ENCODE peak calls at places on chromosome 18, in seven cellular contexts. One of them, this sample, is unnamed.

GRCh38 chr18:23964282-23965238 is 50.0 kb upstream of the TTC39C start:
- DNase-seq in mammary epithelial cell: no peak
- DNase-seq in mucosa of descending colon: peak; percentile 71
- DNase-seq in kidney: no peak
- DNase-seq in astrocyte of the cerebellum: no peak
- DNase-seq in endodermal cell: no peak
- DNase-seq in progenitor cell of endocrine pancreas: no peak
- DNase-seq in this sample: no peak

GRCh38 chr18:56028514-56028913 is 440.5 kb upstream of the TCF4 start:
- DNase-seq in mammary epithelial cell: peak; percentile 65
- DNase-seq in astrocyte of the cerebellum: peak; percentile 23
- DNase-seq in kidney: no peak
- DNase-seq in progenitor cell of endocrine pancreas: no peak
- DNase-seq in mucosa of descending colon: no peak
- DNase-seq in endodermal cell: no peak
- DNase-seq in this sample: no peak

GRCh38 chr18:24656571-24656971 is 196.1 kb downstream of the HRH4 start:
- DNase-seq in kidney: no peak
- DNase-seq in astrocyte of the cerebellum: no peak
- DNase-seq in mucosa of descending colon: no peak
- DNase-seq in endodermal cell: no peak
- DNase-seq in mammary epithelial cell: peak; percentile 76
- DNase-seq in progenitor cell of endocrine pancreas: no peak
- DNase-seq in this sample: peak; percentile 45

GRCh38 chr18:4250141-4250540 is 205.0 kb downstream of the DLGAP1 start:
- DNase-seq in astrocyte of the cerebellum: no peak
- DNase-seq in endodermal cell: no peak
- DNase-seq in kidney: no peak
- DNase-seq in progenitor cell of endocrine pancreas: no peak
- DNase-seq in mucosa of descending colon: no peak
- DNase-seq in mammary epithelial cell: no peak
- DNase-seq in this sample: no peak

GRCh38 chr18:61606759-61607158 is 273.5 kb downstream of the CDH20 start:
- DNase-seq in progenitor cell of endocrine pancreas: no peak
- DNase-seq in astrocyte of the cerebellum: peak; percentile 71
- DNase-seq in endodermal cell: peak; percentile 93
- DNase-seq in kidney: peak; percentile 90
- DNase-seq in mucosa of descending colon: peak; percentile 37
- DNase-seq in mammary epithelial cell: peak; percentile 89
- DNase-seq in this sample: peak; percentile 68

GRCh38 chr18:3864669-3865298 is 414.8 kb downstream of the TGIF1 start:
- DNase-seq in endodermal cell: no peak
- DNase-seq in mammary epithelial cell: no peak
- DNase-seq in kidney: no peak
- DNase-seq in astrocyte of the cerebellum: no peak
- DNase-seq in mucosa of descending colon: no peak
- DNase-seq in progenitor cell of endocrine pancreas: no peak
- DNase-seq in this sample: no peak

GRCh38 chr18:53625997-53626599 is 598.4 kb downstream of the MBD2 start:
- DNase-seq in astrocyte of the cerebellum: no peak
- DNase-seq in mucosa of descending colon: no peak
- DNase-seq in progenitor cell of endocrine pancreas: no peak
- DNase-seq in mammary epithelial cell: no peak
- DNase-seq in endodermal cell: peak; percentile 43
- DNase-seq in kidney: peak; percentile 60
- DNase-seq in this sample: no peak

GRCh38 chr18:44803019-44803650 is 122.4 kb downstream of the SETBP1 start:
- DNase-seq in astrocyte of the cerebellum: no peak
- DNase-seq in kidney: peak; percentile 75
- DNase-seq in mucosa of descending colon: peak; percentile 83
- DNase-seq in progenitor cell of endocrine pancreas: no peak
- DNase-seq in endodermal cell: peak; percentile 49
- DNase-seq in mammary epithelial cell: no peak
- DNase-seq in this sample: peak; percentile 4

GRCh38 chr18:62183578-62184195 is 3.2 kb downstream of the PIGN start:
- DNase-seq in kidney: no peak
- DNase-seq in astrocyte of the cerebellum: peak; percentile 59
- DNase-seq in progenitor cell of endocrine pancreas: no peak
- DNase-seq in endodermal cell: peak; percentile 49
- DNase-seq in mammary epithelial cell: peak; percentile 40
- DNase-seq in mucosa of descending colon: peak; percentile 76
- DNase-seq in this sample: peak; percentile 10

GRCh38 chr18:30743033-30743432 is 299.5 kb downstream of the DSC3 start:
- DNase-seq in astrocyte of the cerebellum: no peak
- DNase-seq in mucosa of descending colon: no peak
- DNase-seq in mammary epithelial cell: no peak
- DNase-seq in progenitor cell of endocrine pancreas: no peak
- DNase-seq in endodermal cell: no peak
- DNase-seq in kidney: no peak
- DNase-seq in this sample: no peak

GRCh38 chr18:39841133-39842041 is 2113.6 kb upstream of the PIK3C3 start:
- DNase-seq in mammary epithelial cell: peak; percentile 63
- DNase-seq in astrocyte of the cerebellum: peak; percentile 55
- DNase-seq in mucosa of descending colon: peak; percentile 38
- DNase-seq in kidney: peak; percentile 80
- DNase-seq in progenitor cell of endocrine pancreas: peak; percentile 20
- DNase-seq in endodermal cell: peak; percentile 89
- DNase-seq in this sample: peak; percentile 27

GRCh38 chr18:57437433-57437781 is 2.2 kb downstream of the ONECUT2 start:
- DNase-seq in endodermal cell: peak; percentile 86
- DNase-seq in progenitor cell of endocrine pancreas: peak; percentile 16
- DNase-seq in kidney: peak; percentile 45
- DNase-seq in mucosa of descending colon: no peak
- DNase-seq in mammary epithelial cell: no peak
- DNase-seq in astrocyte of the cerebellum: no peak
- DNase-seq in this sample: no peak

GRCh38 chr18:52991246-52991645 is 651.2 kb downstream of the DCC start:
- DNase-seq in mammary epithelial cell: no peak
- DNase-seq in astrocyte of the cerebellum: no peak
- DNase-seq in endodermal cell: no peak
- DNase-seq in kidney: no peak
- DNase-seq in mucosa of descending colon: no peak
- DNase-seq in progenitor cell of endocrine pancreas: no peak
- DNase-seq in this sample: no peak

GRCh38 chr18:25144835-25145234 is 207.1 kb downstream of the ZNF521 start:
- DNase-seq in kidney: no peak
- DNase-seq in progenitor cell of endocrine pancreas: no peak
- DNase-seq in mammary epithelial cell: peak; percentile 56
- DNase-seq in endodermal cell: no peak
- DNase-seq in astrocyte of the cerebellum: peak; percentile 73
- DNase-seq in mucosa of descending colon: no peak
- DNase-seq in this sample: peak; percentile 67

GRCh38 chr18:66393463-66393862 is 210.4 kb downstream of the CDH19 start:
- DNase-seq in kidney: no peak
- DNase-seq in astrocyte of the cerebellum: no peak
- DNase-seq in mucosa of descending colon: no peak
- DNase-seq in mammary epithelial cell: no peak
- DNase-seq in endodermal cell: no peak
- DNase-seq in progenitor cell of endocrine pancreas: no peak
- DNase-seq in this sample: no peak

DNA sequence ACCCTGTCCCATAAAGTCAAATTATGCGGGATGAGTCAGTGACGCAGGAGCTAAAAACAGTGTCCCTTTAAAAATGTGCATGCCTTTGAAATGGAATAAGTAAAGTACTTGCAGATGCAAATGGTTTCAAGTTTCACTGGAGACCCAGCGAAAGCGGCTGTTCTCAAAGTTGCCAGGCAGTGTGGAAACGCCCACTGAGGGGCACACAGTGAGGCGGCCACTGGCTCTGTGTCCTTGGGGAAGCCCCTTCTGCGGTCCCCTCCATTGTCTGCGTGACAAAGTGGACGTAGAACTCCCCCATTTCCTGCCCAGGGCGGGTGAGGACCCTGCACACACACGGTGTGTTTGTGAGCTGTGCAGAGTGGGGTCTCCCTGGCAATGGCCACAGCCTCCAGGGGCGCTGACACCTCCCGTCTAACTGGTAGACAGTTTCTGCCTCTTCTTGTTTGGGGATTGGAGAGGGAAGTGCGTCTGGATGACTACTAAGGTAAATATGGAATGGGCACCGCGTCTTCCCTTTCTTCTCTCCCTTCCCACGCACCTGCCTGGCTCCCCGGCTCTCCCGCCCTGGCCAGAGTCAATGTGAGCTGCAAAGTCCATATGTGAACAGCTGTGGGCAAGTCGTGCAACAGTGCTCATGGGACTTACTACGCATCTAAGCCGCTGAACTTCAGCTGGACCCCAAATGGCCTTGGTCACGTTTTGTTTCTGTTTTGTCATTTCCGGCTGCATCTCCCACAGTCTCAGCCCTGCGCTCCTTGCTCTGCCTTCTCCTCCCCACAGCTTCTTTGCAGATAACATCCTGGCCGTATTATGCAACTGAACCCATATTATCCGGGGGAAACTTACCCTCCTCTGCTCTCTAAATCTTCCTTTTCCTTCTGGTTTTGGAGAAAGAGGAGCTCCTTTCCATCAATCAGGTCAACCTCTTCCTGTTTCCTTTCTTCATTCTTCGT is 33.7 kb upstream of the ZNF516 start:
- DNase-seq in mammary epithelial cell: peak; percentile 28
- DNase-seq in mucosa of descending colon: peak; percentile 40
- DNase-seq in astrocyte of the cerebellum: no peak
- DNase-seq in endodermal cell: peak; percentile 64
- DNase-seq in kidney: peak; percentile 79
- DNase-seq in progenitor cell of endocrine pancreas: no peak
- DNase-seq in this sample: peak; percentile 55
- TF ChIP-seq CTCF in mammary epithelial cell: peak; percentile 26
- TF ChIP-seq CTCF in mucosa of descending colon: no peak
- TF ChIP-seq CTCF in astrocyte of the cerebellum: no peak
- TF ChIP-seq CTCF in endodermal cell: peak; percentile 48
- TF ChIP-seq CTCF in kidney: no peak
- TF ChIP-seq CTCF in progenitor cell of endocrine pancreas: peak; percentile 27
- TF ChIP-seq CTCF in this sample: peak; percentile 32

GRCh38 chr18:76866631-76867030 is 44.3 kb downstream of the ZNF236 start:
- DNase-seq in progenitor cell of endocrine pancreas: no peak
- DNase-seq in endodermal cell: no peak
- DNase-seq in mucosa of descending colon: no peak
- DNase-seq in mammary epithelial cell: no peak
- DNase-seq in astrocyte of the cerebellum: no peak
- DNase-seq in kidney: no peak
- DNase-seq in this sample: no peak
- TF ChIP-seq CTCF in progenitor cell of endocrine pancreas: no peak
- TF ChIP-seq CTCF in endodermal cell: no peak
- TF ChIP-seq CTCF in mucosa of descending colon: no peak
- TF ChIP-seq CTCF in mammary epithelial cell: no peak
- TF ChIP-seq CTCF in astrocyte of the cerebellum: no peak
- TF ChIP-seq CTCF in kidney: no peak
- TF ChIP-seq CTCF in this sample: no peak

GRCh38 chr18:37302519-37302918 is 263.1 kb downstream of the CELF4 start:
- DNase-seq in progenitor cell of endocrine pancreas: no peak
- DNase-seq in kidney: no peak
- DNase-seq in mammary epithelial cell: no peak
- DNase-seq in mucosa of descending colon: no peak
- DNase-seq in astrocyte of the cerebellum: no peak
- DNase-seq in endodermal cell: no peak
- DNase-seq in this sample: no peak
- TF ChIP-seq CTCF in progenitor cell of endocrine pancreas: no peak
- TF ChIP-seq CTCF in kidney: no peak
- TF ChIP-seq CTCF in mammary epithelial cell: no peak
- TF ChIP-seq CTCF in mucosa of descending colon: no peak
- TF ChIP-seq CTCF in astrocyte of the cerebellum: no peak
- TF ChIP-seq CTCF in endodermal cell: no peak
- TF ChIP-seq CTCF in this sample: no peak

DNA sequence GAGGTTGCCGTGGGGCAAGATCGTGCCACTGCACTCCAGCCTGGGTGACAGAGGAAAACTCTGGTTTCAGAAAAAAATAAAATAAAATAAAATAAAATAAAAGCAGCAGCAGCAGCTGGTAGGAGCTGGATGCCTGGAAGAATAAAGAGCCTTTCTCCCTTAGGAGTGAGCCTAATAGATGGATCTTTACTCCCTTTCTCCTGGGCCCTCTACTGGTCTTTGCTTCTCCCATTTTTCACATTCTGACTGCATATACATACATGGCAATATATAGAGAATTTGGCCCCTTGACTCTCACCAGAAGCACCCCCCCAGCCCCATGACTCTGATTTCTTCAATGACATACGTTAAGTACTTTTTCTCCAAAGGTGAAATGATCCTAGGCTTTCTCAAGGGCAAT is 9.8 kb upstream of the MALT1 start:
- DNase-seq in astrocyte of the cerebellum: no peak
- DNase-seq in mucosa of descending colon: no peak
- DNase-seq in mammary epithelial cell: no peak
- DNase-seq in endodermal cell: no peak
- DNase-seq in kidney: no peak
- DNase-seq in progenitor cell of endocrine pancreas: no peak
- DNase-seq in this sample: no peak
- TF ChIP-seq CTCF in astrocyte of the cerebellum: peak; percentile 50
- TF ChIP-seq CTCF in mucosa of descending colon: no peak
- TF ChIP-seq CTCF in mammary epithelial cell: peak; percentile 46
- TF ChIP-seq CTCF in endodermal cell: peak; percentile 71
- TF ChIP-seq CTCF in kidney: peak; percentile 7
- TF ChIP-seq CTCF in progenitor cell of endocrine pancreas: no peak
- TF ChIP-seq CTCF in this sample: peak; percentile 62

GRCh38 chr18:72041313-72042032 is 502.7 kb downstream of the CBLN2 start:
- DNase-seq in mucosa of descending colon: no peak
- DNase-seq in progenitor cell of endocrine pancreas: no peak
- DNase-seq in astrocyte of the cerebellum: no peak
- DNase-seq in kidney: no peak
- DNase-seq in endodermal cell: no peak
- DNase-seq in mammary epithelial cell: no peak
- DNase-seq in this sample: no peak
- TF ChIP-seq CTCF in mucosa of descending colon: no peak
- TF ChIP-seq CTCF in progenitor cell of endocrine pancreas: peak; percentile 29
- TF ChIP-seq CTCF in astrocyte of the cerebellum: peak; percentile 3
- TF ChIP-seq CTCF in kidney: no peak
- TF ChIP-seq CTCF in endodermal cell: peak; percentile 61
- TF ChIP-seq CTCF in mammary epithelial cell: no peak
- TF ChIP-seq CTCF in this sample: no peak

DNA sequence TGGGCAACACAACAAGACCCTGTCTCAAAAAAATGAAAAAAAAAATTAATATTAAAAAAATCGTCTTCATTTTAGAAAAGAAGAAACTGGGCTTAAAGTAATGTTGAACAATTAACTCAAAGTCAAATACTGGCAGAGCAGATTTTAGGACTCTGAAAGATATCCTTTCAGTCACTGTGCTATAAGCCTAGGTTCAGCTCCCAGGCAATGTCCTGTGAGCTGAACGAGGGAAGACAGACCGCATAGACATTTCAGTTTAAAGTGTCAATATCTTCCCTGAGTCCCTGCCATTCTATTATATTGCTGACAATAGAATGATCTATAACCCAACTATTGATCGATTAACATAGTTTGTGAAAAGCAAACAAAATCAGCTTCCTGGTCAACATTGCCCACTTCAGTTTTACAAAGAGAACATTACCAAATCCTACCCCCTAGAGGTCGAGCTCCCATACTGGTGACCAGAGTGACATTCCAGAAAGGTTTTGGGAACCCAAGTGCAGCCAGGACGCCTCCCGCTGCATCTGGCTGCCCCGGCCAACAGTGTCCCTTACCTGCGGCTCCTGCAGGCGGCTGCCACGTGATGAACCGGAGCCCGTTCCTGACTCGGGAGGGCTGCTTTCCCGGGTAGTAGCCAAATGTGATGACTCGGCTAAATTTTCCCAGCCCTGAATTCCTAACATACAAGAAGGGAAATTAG is 639 bp downstream of the MRO start:
- DNase-seq in progenitor cell of endocrine pancreas: peak; percentile 38
- DNase-seq in endodermal cell: peak; percentile 91
- DNase-seq in kidney: peak; percentile 84
- DNase-seq in astrocyte of the cerebellum: no peak
- DNase-seq in mammary epithelial cell: peak; percentile 16
- DNase-seq in mucosa of descending colon: peak; percentile 62
- DNase-seq in this sample: no peak
- TF ChIP-seq CTCF in progenitor cell of endocrine pancreas: peak; percentile 21
- TF ChIP-seq CTCF in endodermal cell: peak; percentile 45
- TF ChIP-seq CTCF in kidney: no peak
- TF ChIP-seq CTCF in astrocyte of the cerebellum: peak; percentile 12
- TF ChIP-seq CTCF in mammary epithelial cell: peak; percentile 30
- TF ChIP-seq CTCF in mucosa of descending colon: no peak
- TF ChIP-seq CTCF in this sample: no peak

GRCh38 chr18:79982736-79983135 is 5.6 kb downstream of the TXNL4A start:
- DNase-seq in kidney: no peak
- DNase-seq in endodermal cell: no peak
- DNase-seq in mucosa of descending colon: no peak
- DNase-seq in astrocyte of the cerebellum: no peak
- DNase-seq in progenitor cell of endocrine pancreas: no peak
- DNase-seq in mammary epithelial cell: no peak
- DNase-seq in this sample: no peak
- TF ChIP-seq CTCF in kidney: no peak
- TF ChIP-seq CTCF in endodermal cell: no peak
- TF ChIP-seq CTCF in mucosa of descending colon: no peak
- TF ChIP-seq CTCF in astrocyte of the cerebellum: no peak
- TF ChIP-seq CTCF in progenitor cell of endocrine pancreas: no peak
- TF ChIP-seq CTCF in mammary epithelial cell: no peak
- TF ChIP-seq CTCF in this sample: no peak